ENCODE peak calls at places on chromosomes 5 and 9, in ten cellular contexts. One of them, this sample, is unnamed.

GRCh38 chr5:82364497-82364896 is 86.3 kb upstream of the RPS23 start:
- DNase-seq in AG09309: no peak
- DNase-seq in iPS-NIHi11: peak; percentile 36
- DNase-seq in anterior cingulate cortex: no peak
- DNase-seq in CD4-positive, alpha-beta T cell: no peak
- DNase-seq in activated CD4-positive, CD25-positive, alpha-beta regulatory T cell: no peak
- DNase-seq in foreskin fibroblast: peak; percentile 50
- DNase-seq in hepatocyte: peak; percentile 67
- DNase-seq in stimulated activated CD4-positive, alpha-beta T cell treated with anti-CD3 and anti-CD28 coated beads, Interleukin-1b, Interleukin-23, amount 100 ng/mL, for 4 hours: no peak
- DNase-seq in Right ventricle myocardium superior: no peak
- DNase-seq in this sample: no peak

GRCh38 chr5:139689631-139690384 is 41.7 kb downstream of the CXXC5 start:
- DNase-seq in AG09309: no peak
- DNase-seq in iPS-NIHi11: no peak
- DNase-seq in anterior cingulate cortex: no peak
- DNase-seq in CD4-positive, alpha-beta T cell: no peak
- DNase-seq in activated CD4-positive, CD25-positive, alpha-beta regulatory T cell: no peak
- DNase-seq in foreskin fibroblast: no peak
- DNase-seq in hepatocyte: peak; percentile 66
- DNase-seq in stimulated activated CD4-positive, alpha-beta T cell treated with anti-CD3 and anti-CD28 coated beads, Interleukin-1b, Interleukin-23, amount 100 ng/mL, for 4 hours: no peak
- DNase-seq in Right ventricle myocardium superior: no peak
- DNase-seq in this sample: no peak

GRCh38 chr9:95215368-95215898 is 102.1 kb downstream of the FANCC start:
- DNase-seq in AG09309: no peak
- DNase-seq in iPS-NIHi11: no peak
- DNase-seq in anterior cingulate cortex: no peak
- DNase-seq in CD4-positive, alpha-beta T cell: no peak
- DNase-seq in activated CD4-positive, CD25-positive, alpha-beta regulatory T cell: no peak
- DNase-seq in foreskin fibroblast: no peak
- DNase-seq in hepatocyte: no peak
- DNase-seq in stimulated activated CD4-positive, alpha-beta T cell treated with anti-CD3 and anti-CD28 coated beads, Interleukin-1b, Interleukin-23, amount 100 ng/mL, for 4 hours: no peak
- DNase-seq in Right ventricle myocardium superior: no peak
- DNase-seq in this sample: no peak

GRCh38 chr5:167488371-167488770 is 803.1 kb upstream of the WWC1 start:
- DNase-seq in AG09309: peak; percentile 4
- DNase-seq in iPS-NIHi11: no peak
- DNase-seq in anterior cingulate cortex: no peak
- DNase-seq in CD4-positive, alpha-beta T cell: no peak
- DNase-seq in activated CD4-positive, CD25-positive, alpha-beta regulatory T cell: no peak
- DNase-seq in foreskin fibroblast: peak; percentile 10
- DNase-seq in hepatocyte: no peak
- DNase-seq in stimulated activated CD4-positive, alpha-beta T cell treated with anti-CD3 and anti-CD28 coated beads, Interleukin-1b, Interleukin-23, amount 100 ng/mL, for 4 hours: no peak
- DNase-seq in Right ventricle myocardium superior: no peak
- DNase-seq in this sample: no peak

GRCh38 chr9:136539427-136540412 is 6.1 kb downstream of the NOTCH1 start:
- DNase-seq in AG09309: no peak
- DNase-seq in iPS-NIHi11: peak; percentile 66
- DNase-seq in anterior cingulate cortex: no peak
- DNase-seq in CD4-positive, alpha-beta T cell: peak; percentile 54
- DNase-seq in activated CD4-positive, CD25-positive, alpha-beta regulatory T cell: peak; percentile 73
- DNase-seq in foreskin fibroblast: peak; percentile 66
- DNase-seq in hepatocyte: peak; percentile 79
- DNase-seq in stimulated activated CD4-positive, alpha-beta T cell treated with anti-CD3 and anti-CD28 coated beads, Interleukin-1b, Interleukin-23, amount 100 ng/mL, for 4 hours: peak; percentile 82
- DNase-seq in Right ventricle myocardium superior: peak; percentile 94
- DNase-seq in this sample: peak; percentile 82

GRCh38 chr9:134757206-134757975 is 115.8 kb downstream of the COL5A1 start:
- DNase-seq in AG09309: no peak
- DNase-seq in iPS-NIHi11: no peak
- DNase-seq in anterior cingulate cortex: no peak
- DNase-seq in CD4-positive, alpha-beta T cell: no peak
- DNase-seq in activated CD4-positive, CD25-positive, alpha-beta regulatory T cell: no peak
- DNase-seq in foreskin fibroblast: no peak
- DNase-seq in hepatocyte: no peak
- DNase-seq in stimulated activated CD4-positive, alpha-beta T cell treated with anti-CD3 and anti-CD28 coated beads, Interleukin-1b, Interleukin-23, amount 100 ng/mL, for 4 hours: no peak
- DNase-seq in Right ventricle myocardium superior: no peak
- DNase-seq in this sample: no peak

GRCh38 chr5:33401482-33402390 is 39.0 kb upstream of the TARS1 start:
- DNase-seq in AG09309: peak; percentile 42
- DNase-seq in iPS-NIHi11: no peak
- DNase-seq in anterior cingulate cortex: no peak
- DNase-seq in CD4-positive, alpha-beta T cell: no peak
- DNase-seq in activated CD4-positive, CD25-positive, alpha-beta regulatory T cell: no peak
- DNase-seq in foreskin fibroblast: peak; percentile 75
- DNase-seq in hepatocyte: no peak
- DNase-seq in stimulated activated CD4-positive, alpha-beta T cell treated with anti-CD3 and anti-CD28 coated beads, Interleukin-1b, Interleukin-23, amount 100 ng/mL, for 4 hours: no peak
- DNase-seq in Right ventricle myocardium superior: no peak
- DNase-seq in this sample: no peak

GRCh38 chr5:37506722-37507121 is 127.6 kb downstream of the WDR70 start:
- DNase-seq in AG09309: no peak
- DNase-seq in iPS-NIHi11: no peak
- DNase-seq in anterior cingulate cortex: no peak
- DNase-seq in CD4-positive, alpha-beta T cell: no peak
- DNase-seq in activated CD4-positive, CD25-positive, alpha-beta regulatory T cell: no peak
- DNase-seq in foreskin fibroblast: no peak
- DNase-seq in hepatocyte: no peak
- DNase-seq in stimulated activated CD4-positive, alpha-beta T cell treated with anti-CD3 and anti-CD28 coated beads, Interleukin-1b, Interleukin-23, amount 100 ng/mL, for 4 hours: no peak
- DNase-seq in Right ventricle myocardium superior: no peak
- DNase-seq in this sample: no peak

GRCh38 chr5:94674841-94675382 is 56.4 kb downstream of the SLF1 start:
- DNase-seq in AG09309: no peak
- DNase-seq in iPS-NIHi11: no peak
- DNase-seq in anterior cingulate cortex: no peak
- DNase-seq in CD4-positive, alpha-beta T cell: no peak
- DNase-seq in activated CD4-positive, CD25-positive, alpha-beta regulatory T cell: no peak
- DNase-seq in foreskin fibroblast: no peak
- DNase-seq in hepatocyte: no peak
- DNase-seq in stimulated activated CD4-positive, alpha-beta T cell treated with anti-CD3 and anti-CD28 coated beads, Interleukin-1b, Interleukin-23, amount 100 ng/mL, for 4 hours: no peak
- DNase-seq in Right ventricle myocardium superior: no peak
- DNase-seq in this sample: no peak

GRCh38 chr5:56801256-56801655 is 14.1 kb upstream of the MAP3K1 start:
- DNase-seq in AG09309: no peak
- DNase-seq in iPS-NIHi11: no peak
- DNase-seq in anterior cingulate cortex: no peak
- DNase-seq in CD4-positive, alpha-beta T cell: no peak
- DNase-seq in activated CD4-positive, CD25-positive, alpha-beta regulatory T cell: no peak
- DNase-seq in foreskin fibroblast: no peak
- DNase-seq in hepatocyte: no peak
- DNase-seq in stimulated activated CD4-positive, alpha-beta T cell treated with anti-CD3 and anti-CD28 coated beads, Interleukin-1b, Interleukin-23, amount 100 ng/mL, for 4 hours: no peak
- DNase-seq in Right ventricle myocardium superior: no peak
- DNase-seq in this sample: no peak

GRCh38 chr5:61732376-61732775 is 400.3 kb downstream of the ZSWIM6 start:
- DNase-seq in AG09309: no peak
- DNase-seq in iPS-NIHi11: no peak
- DNase-seq in anterior cingulate cortex: peak; percentile 14
- DNase-seq in CD4-positive, alpha-beta T cell: no peak
- DNase-seq in activated CD4-positive, CD25-positive, alpha-beta regulatory T cell: no peak
- DNase-seq in foreskin fibroblast: no peak
- DNase-seq in hepatocyte: no peak
- DNase-seq in stimulated activated CD4-positive, alpha-beta T cell treated with anti-CD3 and anti-CD28 coated beads, Interleukin-1b, Interleukin-23, amount 100 ng/mL, for 4 hours: no peak
- DNase-seq in Right ventricle myocardium superior: no peak
- DNase-seq in this sample: no peak

GRCh38 chr5:27702339-27702820 is 664.0 kb upstream of the CDH9 start:
- DNase-seq in AG09309: peak; percentile 24
- DNase-seq in iPS-NIHi11: peak; percentile 48
- DNase-seq in anterior cingulate cortex: no peak
- DNase-seq in CD4-positive, alpha-beta T cell: no peak
- DNase-seq in activated CD4-positive, CD25-positive, alpha-beta regulatory T cell: no peak
- DNase-seq in foreskin fibroblast: no peak
- DNase-seq in hepatocyte: peak; percentile 10
- DNase-seq in stimulated activated CD4-positive, alpha-beta T cell treated with anti-CD3 and anti-CD28 coated beads, Interleukin-1b, Interleukin-23, amount 100 ng/mL, for 4 hours: no peak
- DNase-seq in Right ventricle myocardium superior: no peak
- DNase-seq in this sample: no peak